ENCODE peak calls at places on chromosomes 3 and 15, in seven cellular contexts. R is hepatocyte, Z is fibroblast of lung, U is stomach, Y is body of pancreas, B is adrenal gland, G is SK-N-SH. W is an unnamed sample.

GRCh38 chr3:14803101-14803980 is 15.4 kb upstream of the FGD5 start:
- DNase-seq in R (peak), Z (peak), U (peak), Y (no peak), B (no peak), G (peak), W (no peak)

GRCh38 chr3:169215953-169216352 is 447.6 kb downstream of the MECOM start:
- DNase-seq in R (no peak), Z (peak), U (no peak), Y (no peak), B (no peak), G (no peak), W (no peak)

GRCh38 chr3:192365571-192365970 is 361.8 kb downstream of the FGF12 start:
- DNase-seq in R (no peak), Z (no peak), U (no peak), Y (no peak), B (no peak), G (no peak), W (no peak)

GRCh38 chr3:30428251-30428650 is 178.2 kb upstream of the TGFBR2 start:
- DNase-seq in R (no peak), Z (peak), U (no peak), Y (no peak), B (no peak), G (no peak), W (no peak)

GRCh38 chr15:40150163-40150925 is 10.5 kb upstream of the BUB1B start:
- DNase-seq in R (peak), Z (peak), U (peak), Y (peak), B (peak), G (no peak), W (no peak)

GRCh38 chr3:38577089-38578080 is 72.1 kb downstream of the SCN5A start:
- DNase-seq in R (peak), Z (no peak), U (peak), Y (no peak), B (no peak), G (no peak), W (no peak)

GRCh38 chr3:129587559-129588210 is 18.8 kb downstream of the PLXND1 start:
- DNase-seq in R (no peak), Z (no peak), U (no peak), Y (no peak), B (no peak), G (no peak), W (no peak)

GRCh38 chr3:29694783-29695182 is 413.9 kb downstream of the RBMS3 start:
- DNase-seq in R (peak), Z (peak), U (no peak), Y (no peak), B (no peak), G (no peak), W (no peak)

GRCh38 chr3:159911011-159911663 is 77.5 kb upstream of the IL12A start:
- DNase-seq in R (no peak), Z (peak), U (no peak), Y (no peak), B (peak), G (no peak), W (no peak)

GRCh38 chr15:70447927-70448698 is 315.2 kb downstream of the UACA start:
- DNase-seq in R (no peak), Z (no peak), U (peak), Y (no peak), B (peak), G (peak), W (no peak)

GRCh38 chr3:184172681-184173373 is 1.8 kb upstream of the AP2M1 start:
- DNase-seq in R (no peak), Z (peak), U (no peak), Y (no peak), B (no peak), G (no peak), W (no peak)

GRCh38 chr15:88021601-88022000 is 234.9 kb downstream of the NTRK3 start:
- DNase-seq in R (no peak), Z (no peak), U (no peak), Y (no peak), B (no peak), G (no peak), W (no peak)

GRCh38 chr3:154090116-154090420 is 31.1 kb upstream of the ARHGEF26 start:
- DNase-seq in R (peak), Z (no peak), U (no peak), Y (no peak), B (no peak), G (no peak), W (no peak)

GRCh38 chr15:53918180-53919079 is 59.8 kb upstream of the UNC13C start:
- DNase-seq in R (peak), Z (no peak), U (no peak), Y (no peak), B (peak), G (no peak), W (no peak)

GRCh38 chr15:82044373-82045178 is 1.2 kb downstream of the MEX3B start:
- DNase-seq in R (peak), Z (peak), U (no peak), Y (peak), B (peak), G (peak), W (peak)

GRCh38 chr3:195270350-195271115 is 426 bp downstream of the XXYLT1 start:
- DNase-seq in R (peak), Z (peak), U (no peak), Y (peak), B (peak), G (peak), W (peak)

GRCh38 chr15:85618956-85619491 is 175.7 kb downstream of the KLHL25 start:
- DNase-seq in R (peak), Z (peak), U (peak), Y (no peak), B (peak), G (no peak), W (peak)

GRCh38 chr3:183844606-183845005 is 19.2 kb upstream of the MAP6D1 start:
- DNase-seq in R (peak), Z (peak), U (no peak), Y (no peak), B (no peak), G (no peak), W (no peak)

GRCh38 chr3:188113761-188114160 is 40.2 kb upstream of the LPP start:
- DNase-seq in R (no peak), Z (no peak), U (no peak), Y (no peak), B (no peak), G (no peak), W (no peak)

GRCh38 chr3:188106454-188106853 is 47.5 kb upstream of the LPP start:
- DNase-seq in R (no peak), Z (no peak), U (no peak), Y (no peak), B (no peak), G (no peak), W (no peak)

GRCh38 chr3:188106898-188107684 is 46.9 kb upstream of the LPP start:
- DNase-seq in R (no peak), Z (no peak), U (no peak), Y (no peak), B (no peak), G (no peak), W (no peak)

GRCh38 chr3:188108703-188109412 is 45.1 kb upstream of the LPP start:
- DNase-seq in R (no peak), Z (no peak), U (no peak), Y (no peak), B (no peak), G (no peak), W (no peak)

GRCh38 chr3:188111002-188111584 is 42.9 kb upstream of the LPP start:
- DNase-seq in R (no peak), Z (no peak), U (no peak), Y (no peak), B (peak), G (no peak), W (no peak)
- H3K27ac ChIP-seq in R (no peak), Z (no peak), U (no peak), Y (no peak), B (no peak), G (no peak), W (no peak)

GRCh38 chr15:74482661-74483060 is 21.7 kb upstream of the UBL7 start:
- DNase-seq in R (no peak), Z (no peak), U (no peak), Y (no peak), B (no peak), G (peak), W (no peak)
- TF ChIP-seq CTCF in R (no peak), Z (no peak), U (no peak), Y (no peak), B (no peak), G (no peak), W (no peak)

GRCh38 chr3:98735761-98736269 is 27.3 kb upstream of the ST3GAL6 start:
- DNase-seq in R (no peak), Z (no peak), U (no peak), Y (no peak), B (no peak), G (no peak), W (no peak)
- H3K27ac ChIP-seq in R (no peak), Z (no peak), U (no peak), Y (no peak), B (no peak), G (peak), W (no peak)

DNA sequence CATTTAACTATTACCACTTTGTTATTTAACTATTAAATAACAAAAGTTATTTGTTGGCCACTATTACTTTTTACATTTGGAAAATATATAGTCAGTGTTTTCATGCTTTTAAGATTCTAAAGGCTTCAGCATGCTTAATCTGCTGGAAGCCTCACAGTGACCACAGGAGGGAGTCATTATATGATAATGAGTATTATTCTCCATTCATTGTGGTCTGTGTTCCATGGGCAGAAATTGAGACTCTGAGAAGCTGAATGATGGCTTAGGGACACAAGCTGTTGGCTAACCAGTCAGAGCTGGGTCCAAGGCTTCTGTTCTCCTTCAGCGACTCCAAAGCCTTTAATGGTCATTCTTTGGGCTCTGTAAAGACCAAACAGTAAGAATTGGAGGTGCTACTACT is 64.7 kb downstream of the BFSP2 start:
- DNase-seq in R (no peak), Z (peak), U (no peak), Y (no peak), B (no peak), G (peak), W (no peak)
- TF ChIP-seq CTCF in R (no peak), Z (peak), U (peak), Y (no peak), B (peak), G (peak), W (peak)

DNA sequence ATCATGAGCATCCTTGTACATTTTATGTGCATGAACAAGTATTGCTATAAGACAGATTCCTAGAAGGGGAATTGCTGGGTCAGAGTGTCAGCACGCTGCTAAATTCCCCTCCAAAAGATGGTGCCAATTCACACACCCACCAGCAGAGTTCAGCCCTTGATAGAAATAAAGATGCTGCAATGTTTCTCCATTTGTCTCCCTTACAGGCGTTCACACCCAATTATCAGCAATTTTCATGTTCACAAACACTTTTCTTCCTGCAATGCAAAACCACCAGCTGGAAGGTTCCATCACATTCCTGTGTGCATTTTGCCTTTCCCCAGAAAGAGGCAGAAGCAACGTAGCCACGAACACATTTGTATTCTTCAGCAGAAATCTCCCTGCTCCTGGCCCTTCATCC is 3.3 kb upstream of the TAMM41 start:
- DNase-seq in R (no peak), Z (no peak), U (no peak), Y (no peak), B (no peak), G (no peak), W (no peak)
- H3K27ac ChIP-seq in R (no peak), Z (no peak), U (no peak), Y (no peak), B (no peak), G (no peak), W (peak)

GRCh38 chr3:142866841-142867631 is 21.8 kb downstream of the PCOLCE2 start:
- DNase-seq in R (peak), Z (no peak), U (peak), Y (peak), B (no peak), G (no peak), W (no peak)
- TF ChIP-seq CTCF in R (peak), Z (no peak), U (no peak), Y (no peak), B (no peak), G (peak), W (no peak)

W was measured in dorsolateral prefrontal cortex.